ENCODE peak calls at places on chromosomes 3 and 15, in ten cellular contexts. I is ovary; O is SK-N-SH; E is CD8-positive, alpha-beta memory T cell; Y is RWPE2; B is spleen; N is MM.1S; T is OCI-LY7; U is CD4-positive, alpha-beta T cell; P is dorsolateral prefrontal cortex. S is an unnamed sample.

GRCh38 chr3:150114873-150115570 is 144.3 kb upstream of the PFN2 start:
- DNase-seq in O (no peak), Y (no peak), U (no peak), E (no peak), N (no peak), I (no peak), P (no peak), B (no peak), T (no peak), S (no peak)

GRCh38 chr3:140166908-140167599 is 232.1 kb downstream of the CLSTN2 start:
- DNase-seq in E (no peak), Y (no peak), P (no peak), O (no peak), U (no peak), B (no peak), T (no peak), N (no peak), I (no peak), S (no peak)

GRCh38 chr3:114586119-114586518 is 292.3 kb downstream of the TIGIT start:
- DNase-seq in T (no peak), N (no peak), Y (no peak), E (no peak), U (no peak), I (no peak), B (no peak), P (no peak), O (no peak), S (no peak)

GRCh38 chr3:190435618-190436017 is 14.1 kb downstream of the TMEM207 start:
- DNase-seq in Y (no peak), N (no peak), T (no peak), U (no peak), I (no peak), E (no peak), B (no peak), P (no peak), O (no peak), S (no peak)

GRCh38 chr15:26772588-26773484 is at the start of gene GABRB3:
- DNase-seq in I (peak; percentile 73), P (peak; percentile 64), B (no peak), O (peak; percentile 93), Y (no peak), U (no peak), T (no peak), N (no peak), E (no peak), S (peak; percentile 30)

GRCh38 chr15:70140543-70141375 is 43.0 kb upstream of the TLE3 start:
- DNase-seq in T (no peak), I (no peak), E (peak; percentile 26), O (no peak), U (peak; percentile 2), B (no peak), P (no peak), Y (no peak), N (peak; percentile 10), S (no peak)

GRCh38 chr15:89781891-89782618 is 5.9 kb downstream of the MESP2 start:
- DNase-seq in E (no peak), T (no peak), B (peak; percentile 48), O (no peak), U (no peak), N (peak; percentile 92), I (no peak), P (no peak), Y (peak; percentile 87), S (no peak)

GRCh38 chr3:10759495-10759894 is 56.5 kb upstream of the SLC6A11 start:
- DNase-seq in I (no peak), Y (no peak), P (no peak), B (no peak), N (no peak), E (no peak), U (no peak), O (no peak), T (no peak), S (no peak)

GRCh38 chr15:28994830-28995180 is 109.0 kb downstream of the APBA2 start:
- DNase-seq in U (no peak), I (no peak), T (no peak), O (no peak), E (no peak), N (no peak), Y (no peak), B (no peak), P (no peak), S (no peak)

DNA sequence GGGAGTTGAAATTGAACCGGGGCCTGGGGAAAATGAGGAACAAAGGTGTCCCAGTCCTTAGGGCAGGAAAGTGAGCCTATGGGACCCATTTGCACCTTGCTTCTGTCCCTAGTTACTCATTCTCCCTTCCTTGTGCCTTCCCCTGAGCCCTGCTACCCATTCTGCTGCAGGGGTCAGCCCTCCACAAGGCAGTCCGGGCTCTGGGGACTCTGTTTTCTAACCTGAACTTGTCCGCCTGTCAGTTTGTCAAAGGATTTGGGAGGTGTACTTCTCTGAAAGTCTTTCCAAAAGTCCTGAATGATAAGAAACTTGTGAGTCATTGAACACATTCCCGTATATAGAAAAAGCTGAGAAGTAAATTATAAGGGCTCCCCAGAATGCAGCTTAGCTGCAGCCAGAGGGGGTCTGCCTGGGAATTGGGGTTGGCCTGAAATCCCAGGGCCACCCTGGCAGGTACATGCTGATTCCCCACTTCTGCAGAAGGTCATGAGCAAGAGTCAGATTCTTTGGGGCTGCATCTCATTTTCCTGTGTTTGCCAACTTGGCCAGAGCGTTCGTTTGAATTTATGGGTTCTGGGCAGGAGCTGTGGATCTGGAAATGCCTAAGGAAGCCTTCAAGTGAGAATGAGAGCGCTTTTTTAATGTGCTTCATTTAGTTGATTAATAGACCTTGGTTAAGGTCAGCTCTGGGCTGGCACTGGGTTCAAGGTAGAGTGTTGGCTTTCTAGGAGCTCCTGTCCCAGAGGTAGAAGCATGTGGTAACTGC is 2.9 kb downstream of the SLC6A6 start:
- DNase-seq in T (no peak), B (no peak), Y (no peak), I (no peak), E (no peak), N (no peak), O (no peak), U (no peak), P (no peak), S (no peak)
- H3K27ac ChIP-seq in T (peak overlapping the region; percentile 91), B (no peak overlapping the region), Y (no peak overlapping the region), I (no peak overlapping the region), E (peak overlapping the region; percentile 89), N (no peak overlapping the region), O (no peak overlapping the region), U (no peak overlapping the region), P (no peak overlapping the region), S (no peak overlapping the region)

GRCh38 chr3:71461749-71462483 is 121.6 kb downstream of the FOXP1 start:
- DNase-seq in N (no peak), P (no peak), O (no peak), I (no peak), E (no peak), Y (no peak), B (no peak), U (no peak), T (no peak), S (no peak)
- H3K27ac ChIP-seq in N (no peak overlapping the region), P (no peak overlapping the region), O (no peak overlapping the region), I (no peak overlapping the region), E (no peak overlapping the region), Y (peak overlapping the region; percentile 84), B (no peak overlapping the region), U (peak overlapping the region; percentile 2), T (no peak overlapping the region), S (no peak overlapping the region)

GRCh38 chr15:43510230-43511011 is 7.0 kb upstream of the MAP1A start:
- DNase-seq in B (peak; percentile 100), P (peak; percentile 99), T (peak; percentile 100), O (peak; percentile 94), N (peak; percentile 100), I (peak; percentile 99), E (peak; percentile 97), Y (peak; percentile 100), U (peak; percentile 94), S (peak; percentile 99)

GRCh38 chr15:43509923-43510229 is 7.5 kb upstream of the MAP1A start:
- DNase-seq in P (no peak), N (no peak), B (no peak), O (no peak), U (no peak), T (peak; percentile 18), I (no peak), E (no peak), Y (no peak), S (no peak)

GRCh38 chr15:43505723-43506122 is 11.7 kb upstream of the MAP1A start:
- DNase-seq in E (no peak), N (no peak), U (no peak), T (no peak), O (no peak), Y (no peak), P (no peak), B (no peak), I (no peak), S (no peak)

GRCh38 chr15:43509002-43509922 is 8.1 kb upstream of the MAP1A start:
- DNase-seq in O (peak; percentile 47), T (no peak), I (no peak), U (no peak), N (no peak), P (no peak), B (no peak), Y (no peak), E (no peak), S (no peak)

DNA sequence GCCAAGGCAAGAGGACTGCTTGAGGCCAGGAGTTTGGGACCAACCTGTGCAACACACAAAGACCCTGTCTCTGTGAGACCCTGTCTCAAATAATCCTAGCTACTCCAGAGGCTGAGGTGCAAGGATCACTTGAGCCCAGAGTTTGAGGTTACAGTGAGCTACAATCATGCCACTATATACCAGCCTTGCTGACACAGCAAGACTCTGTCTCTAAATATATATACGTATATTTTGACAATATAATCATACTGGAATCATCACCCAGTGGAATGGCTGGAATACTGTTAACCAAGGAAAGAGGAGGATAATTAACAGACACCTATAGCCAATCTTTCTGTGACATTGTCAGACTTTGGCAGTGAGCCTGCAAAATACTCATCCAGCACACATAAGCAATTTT is 9.0 kb upstream of the MAP1A start:
- DNase-seq in P (no peak), I (no peak), T (no peak), B (no peak), E (no peak), U (no peak), N (no peak), O (no peak), Y (no peak), S (no peak)
- H3K27ac ChIP-seq in P (no peak overlapping the region), I (no peak overlapping the region), T (no peak overlapping the region), B (no peak overlapping the region), E (no peak overlapping the region), U (no peak overlapping the region), N (no peak overlapping the region), O (peak overlapping the region; percentile 95), Y (no peak overlapping the region), S (peak overlapping the region; percentile 97)

DNA sequence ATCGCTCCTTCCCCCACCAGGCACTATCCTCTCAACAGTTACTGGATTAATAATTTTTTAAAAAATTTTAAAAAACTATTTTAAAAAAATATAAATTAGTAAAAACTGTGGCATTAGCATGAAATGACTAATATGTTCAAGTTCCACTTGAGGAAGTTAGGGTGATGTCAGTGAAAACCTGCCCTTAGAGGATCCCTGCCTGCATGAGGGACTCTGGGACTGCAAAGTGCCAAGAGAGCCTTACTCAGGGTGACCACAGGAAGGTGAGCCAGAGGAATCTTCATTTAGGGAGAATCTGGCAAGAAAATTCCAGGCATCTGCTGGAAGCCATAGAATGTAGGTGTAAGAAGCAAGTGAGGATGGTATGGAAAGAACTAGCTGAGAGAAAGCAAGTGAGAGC is 157.7 kb upstream of the BCL6 start:
- DNase-seq in O (no peak), T (peak; percentile 40), P (no peak), U (no peak), N (no peak), I (no peak), E (no peak), Y (no peak), B (no peak), S (no peak)
- H3K27ac ChIP-seq in O (no peak overlapping the region), T (peak overlapping the region; percentile 100), P (no peak overlapping the region), U (no peak overlapping the region), N (no peak overlapping the region), I (no peak overlapping the region), E (no peak overlapping the region), Y (no peak overlapping the region), B (no peak overlapping the region), S (no peak overlapping the region)

S was measured in substantia nigra.